ENCODE peak calls at places on chromosomes 16 and 17, in five cellular contexts. E, M, D, N and Y are unnamed samples.

GRCh38 chr16:2061526-2061925 is 13.7 kb downstream of the TSC2 start:
- DNase-seq in E (no peak), M (no peak), D (no peak), N (no peak), Y (no peak)

GRCh38 chr17:77404812-77405581 is 264.2 kb downstream of the SEC14L1 start:
- DNase-seq in E (peak), M (peak), D (no peak), N (peak), Y (peak)

GRCh38 chr17:39002991-39003715 is 36.0 kb upstream of the FBXO47 start:
- DNase-seq in E (no peak), M (peak), D (peak), N (peak), Y (no peak)

GRCh38 chr17:76501827-76502307 is 644 bp upstream of the RHBDF2 start:
- DNase-seq in E (no peak), M (no peak), D (no peak), N (no peak), Y (no peak)

GRCh38 chr16:46982335-46982734 is 8.9 kb upstream of the DNAJA2 start:
- DNase-seq in E (peak), M (no peak), D (no peak), N (no peak), Y (no peak)

GRCh38 chr17:21036361-21036881 is 6.4 kb downstream of the USP22 start:
- DNase-seq in E (no peak), M (no peak), D (no peak), N (no peak), Y (peak)

GRCh38 chr16:58501242-58502131 is 1.5 kb downstream of the NDRG4 start:
- DNase-seq in E (peak), M (peak), D (no peak), N (no peak), Y (no peak)

GRCh38 chr16:58628845-58629680 is 563 bp downstream of the CNOT1 start:
- DNase-seq in E (no peak), M (peak), D (peak), N (peak), Y (peak)

DNA sequence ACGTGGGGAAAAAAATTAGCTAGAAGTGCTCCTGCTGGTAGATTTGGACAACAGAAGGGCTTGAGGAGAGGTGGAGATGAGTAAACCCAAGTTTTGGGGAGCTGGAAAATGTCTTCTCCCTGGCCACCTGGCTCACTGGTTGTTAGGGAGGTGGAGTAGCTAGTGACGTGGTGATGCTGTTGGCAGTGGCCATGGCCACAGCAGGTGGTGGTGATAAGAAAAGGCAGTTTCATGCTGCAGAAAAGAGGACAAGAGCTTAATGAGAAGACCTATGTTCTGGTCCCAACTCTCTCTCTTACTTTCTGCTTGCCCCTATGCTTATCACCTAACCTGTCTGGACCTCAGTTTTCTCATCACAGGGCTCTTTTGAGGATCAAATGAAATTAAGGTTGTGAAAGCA is 223.5 kb upstream of the N4BP1 start:
- DNase-seq in E (no peak), M (no peak), D (no peak), N (no peak), Y (no peak)
- TF ChIP-seq CTCF in E (no peak), M (no peak), D (no peak), N (no peak), Y (no peak)

DNA sequence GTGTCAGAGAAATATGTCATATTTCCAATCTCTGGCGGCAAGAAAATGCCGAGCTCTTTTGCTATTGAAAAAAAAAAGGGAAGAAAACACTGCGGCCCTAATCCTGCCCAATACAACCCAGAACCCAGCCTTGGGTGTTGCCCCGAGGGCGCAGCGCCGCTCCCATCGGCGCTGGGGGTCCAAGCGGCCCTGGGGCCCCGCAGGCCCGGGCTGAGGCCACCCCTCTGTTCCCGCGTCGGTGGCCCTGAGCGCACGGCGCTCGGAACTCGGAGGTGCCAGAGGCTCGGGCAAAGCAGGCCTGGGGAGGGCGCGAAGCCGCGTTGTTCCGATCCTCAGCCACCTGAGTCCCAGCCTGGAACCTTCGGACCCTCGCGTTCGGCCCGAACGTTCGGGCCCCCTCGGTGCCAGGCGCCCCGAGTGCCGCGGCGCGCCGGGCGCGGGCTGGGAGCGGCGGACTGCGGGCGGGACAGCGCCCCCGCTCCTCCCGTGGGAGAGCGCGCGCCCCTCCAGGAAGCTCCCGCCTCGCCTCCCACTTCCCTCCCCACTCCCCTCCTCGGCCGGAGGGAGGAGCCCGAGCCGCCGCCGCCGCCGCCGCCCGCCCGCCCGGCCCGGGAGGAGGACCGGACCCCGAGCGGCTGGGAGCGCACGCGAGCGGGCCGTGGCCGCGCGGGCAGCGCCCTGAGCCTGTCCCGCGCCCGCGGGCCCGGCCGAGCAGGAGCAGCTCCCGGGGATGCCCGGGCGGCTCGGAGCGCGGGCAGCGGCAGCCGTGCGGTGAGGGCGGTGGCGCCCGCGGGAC is at the start of gene CPNE2:
- DNase-seq in E (peak), M (peak), D (peak), N (peak), Y (peak)
- TF ChIP-seq CTCF in E (peak), M (no peak), D (no peak), N (no peak), Y (no peak)

DNA sequence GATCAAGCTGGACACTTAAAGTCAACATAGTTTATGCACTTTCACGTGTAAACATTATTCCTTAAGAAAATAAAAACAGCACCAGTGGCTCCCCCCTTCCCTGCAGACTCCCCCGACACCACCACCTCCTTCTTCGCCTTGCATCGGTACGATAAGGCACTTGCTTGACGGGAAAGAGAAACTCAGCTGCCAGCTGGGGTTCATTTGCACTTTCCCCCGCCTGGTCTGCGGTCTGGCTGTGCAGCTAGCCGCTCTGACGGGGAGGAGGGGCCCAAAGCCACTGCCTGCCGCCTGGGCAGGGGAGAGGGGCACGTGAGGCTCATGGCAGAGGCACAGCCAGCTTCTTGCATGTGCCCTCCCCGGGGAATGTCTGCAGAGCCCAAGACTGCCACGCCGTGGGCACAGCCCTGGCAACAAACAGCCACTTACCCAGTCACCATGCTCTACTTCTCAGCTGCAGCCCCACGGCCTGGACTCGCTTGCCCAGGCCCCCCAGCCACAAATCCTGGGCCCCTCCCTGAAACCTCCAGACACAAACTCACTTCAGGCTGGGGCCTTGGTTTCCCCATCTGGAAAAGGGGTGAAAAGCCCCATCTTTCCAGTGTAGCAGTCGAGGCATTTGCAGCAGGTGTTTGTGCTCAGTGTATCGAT is 16.5 kb upstream of the PRM1 start:
- DNase-seq in E (peak), M (peak), D (peak), N (peak), Y (no peak)
- TF ChIP-seq CTCF in E (no peak), M (no peak), D (no peak), N (no peak), Y (no peak)

DNA sequence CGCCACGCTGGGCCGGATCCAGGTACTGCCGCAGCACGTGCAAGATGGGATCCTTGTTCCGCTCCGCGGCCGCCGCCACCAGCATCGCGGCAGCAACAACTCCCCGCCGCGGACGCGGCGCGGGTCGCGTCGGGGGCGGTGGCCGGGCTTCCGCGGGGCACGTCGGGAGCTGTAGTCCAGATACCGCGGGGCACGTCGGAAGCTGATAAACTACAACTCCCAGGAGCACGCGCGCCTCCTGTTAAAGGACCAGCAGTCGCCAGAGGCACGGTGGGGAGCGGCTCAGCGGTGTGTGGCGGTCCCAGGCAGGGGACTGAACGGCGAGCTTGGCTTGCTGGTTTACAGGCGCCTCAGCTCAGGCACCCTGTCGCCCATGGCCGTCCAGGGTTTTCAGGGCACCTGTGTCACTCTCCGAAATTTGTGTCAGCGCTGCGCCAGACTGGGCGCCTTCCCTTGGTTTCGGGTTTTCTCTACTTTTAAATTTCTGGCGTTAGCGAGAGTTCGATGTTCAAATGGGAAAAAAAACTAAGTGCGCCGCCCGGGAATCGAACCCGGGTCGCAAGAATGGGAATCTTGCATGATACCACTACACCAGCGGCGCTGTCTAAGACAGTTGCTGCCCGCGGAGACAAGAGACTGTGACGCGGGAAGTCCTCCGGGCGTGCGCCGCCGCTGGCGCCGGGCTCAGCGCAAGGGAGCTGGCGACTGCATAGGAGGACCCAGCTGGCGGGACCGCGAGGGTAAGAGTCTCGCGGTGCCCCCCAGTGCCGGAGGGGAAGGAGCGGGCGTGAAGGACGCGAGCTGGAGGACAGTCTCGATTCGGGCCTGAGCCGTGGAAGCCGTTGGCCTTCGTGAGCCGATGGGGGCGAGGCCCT is at the start of gene METTL26:
- DNase-seq in E (peak), M (peak), D (peak), N (peak), Y (peak)
- TF ChIP-seq CTCF in E (no peak), M (no peak), D (no peak), N (no peak), Y (no peak)

GRCh38 chr16:21169249-21169981 is 10.9 kb downstream of the LDAF1 start:
- DNase-seq in E (no peak), M (no peak), D (no peak), N (no peak), Y (no peak)
- TF ChIP-seq CTCF in E (no peak), M (no peak), D (no peak), N (no peak), Y (no peak)

GRCh38 chr17:2370211-2370589 is 30.7 kb downstream of the MNT start:
- DNase-seq in E (no peak), M (no peak), D (no peak), N (no peak), Y (no peak)

GRCh38 chr17:2371183-2372130 is 29.4 kb downstream of the MNT start:
- DNase-seq in E (no peak), M (no peak), D (no peak), N (no peak), Y (no peak)

GRCh38 chr17:2368383-2368782 is 31.1 kb downstream of the SGSM2 start:
- DNase-seq in E (no peak), M (no peak), D (no peak), N (no peak), Y (no peak)

GRCh38 chr17:2369039-2369438 is 31.7 kb downstream of the SGSM2 start:
- DNase-seq in E (no peak), M (no peak), D (no peak), N (no peak), Y (no peak)

DNA sequence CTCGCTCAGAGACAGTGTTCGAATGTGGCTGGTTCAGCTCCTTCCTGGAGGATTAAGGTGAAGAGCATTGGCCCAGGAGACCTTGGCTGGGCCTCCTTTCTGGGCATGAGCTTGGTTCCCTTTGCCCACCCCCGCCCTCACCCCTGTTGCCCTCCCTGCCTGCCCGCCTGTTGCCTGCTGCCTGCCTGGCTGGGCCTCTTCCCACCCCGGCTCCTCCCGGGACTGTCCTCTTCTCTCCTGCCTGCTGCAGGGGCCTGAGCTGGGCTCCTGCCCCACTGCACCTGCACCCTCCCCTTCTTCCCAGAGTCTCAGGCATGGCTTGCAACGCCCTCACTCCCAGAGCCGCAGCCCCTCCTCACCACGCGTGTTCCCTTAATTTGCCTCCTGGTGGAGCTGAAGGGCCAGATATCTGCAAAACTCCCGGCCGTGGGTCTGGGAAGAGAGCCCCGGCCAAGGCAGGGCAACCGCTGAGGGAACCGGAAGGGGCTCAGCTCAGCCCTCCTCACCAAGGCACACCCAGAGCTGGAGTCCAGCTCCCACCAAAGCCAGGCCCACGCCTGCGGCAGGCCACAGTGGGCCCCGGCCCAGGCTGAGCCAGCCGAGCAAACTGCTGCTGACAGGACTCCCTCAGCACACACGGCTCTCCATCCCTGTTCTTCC is 31.2 kb downstream of the MNT start:
- DNase-seq in E (no peak), M (no peak), D (no peak), N (no peak), Y (no peak)
- TF ChIP-seq CTCF in E (no peak), M (no peak), D (no peak), N (no peak), Y (no peak)